ENCODE peak calls at places on chromosomes 16 and 17, in eight cellular contexts. V, U, K, B, Z, J, S and Y are unnamed samples.

GRCh38 chr17:2364132-2365116 is 27.1 kb downstream of the SGSM2 start:
- DNase-seq in K (no peak), Z (no peak), J (no peak), B (no peak), U (no peak), V (no peak), S (no peak), Y (no peak)

GRCh38 chr17:17567631-17568030 is 23.9 kb downstream of the PEMT start:
- DNase-seq in J (no peak), S (no peak), K (no peak), V (no peak), Z (no peak), U (no peak), B (no peak), Y (no peak)

GRCh38 chr16:13480801-13481200 is 439.2 kb upstream of the ERCC4 start:
- DNase-seq in Z (no peak), U (no peak), S (no peak), K (no peak), V (no peak), B (no peak), J (no peak), Y (no peak)

GRCh38 chr17:74547736-74548135 is 1.8 kb upstream of the CD300C start:
- DNase-seq in S (no peak), V (peak; percentile 20), U (no peak), K (no peak), B (no peak), Z (no peak), J (no peak), Y (no peak)

GRCh38 chr17:38879878-38880727 is 10.2 kb downstream of the LASP1 start:
- DNase-seq in V (peak; percentile 87), B (no peak), K (peak; percentile 98), S (peak; percentile 99), Z (no peak), J (peak; percentile 96), U (peak; percentile 95), Y (peak; percentile 82)

GRCh38 chr17:44865231-44865660 is 17.6 kb downstream of the HIGD1B start:
- DNase-seq in S (peak; percentile 79), V (peak; percentile 82), K (peak; percentile 90), Z (peak; percentile 42), B (peak; percentile 69), U (peak; percentile 83), J (peak; percentile 90), Y (peak; percentile 63)

GRCh38 chr17:70040336-70040735 is 34.7 kb upstream of the KCNJ16 start:
- DNase-seq in V (no peak), S (no peak), B (no peak), U (no peak), K (no peak), J (no peak), Z (no peak), Y (no peak)

GRCh38 chr17:63533433-63534077 is 10.4 kb downstream of the KCNH6 start:
- DNase-seq in U (no peak), V (peak; percentile 29), K (peak; percentile 27), Z (no peak), J (no peak), B (no peak), S (peak; percentile 31), Y (no peak)

GRCh38 chr17:6064855-6065254 is 5.3 kb upstream of the WSCD1 start:
- DNase-seq in B (no peak), Z (no peak), K (no peak), J (no peak), V (no peak), U (no peak), S (no peak), Y (no peak)

GRCh38 chr17:57408064-57408811 is 151.9 kb downstream of the MSI2 start:
- DNase-seq in J (peak; percentile 81), K (peak; percentile 64), B (peak; percentile 59), V (no peak), Z (no peak), S (peak; percentile 83), U (peak; percentile 77), Y (no peak)

GRCh38 chr16:4067262-4068001 is 48.8 kb downstream of the ADCY9 start:
- DNase-seq in J (no peak), V (no peak), Z (no peak), S (no peak), K (no peak), B (no peak), U (no peak), Y (no peak)

GRCh38 chr16:68995011-68995504 is 110.4 kb upstream of the HAS3 start:
- DNase-seq in V (peak; percentile 84), Z (no peak), K (peak; percentile 85), S (peak; percentile 88), U (peak; percentile 41), B (no peak), J (peak; percentile 61), Y (peak; percentile 72)

GRCh38 chr16:46573008-46573833 is 48.0 kb downstream of the SHCBP1 start:
- DNase-seq in K (no peak), V (peak; percentile 26), J (peak; percentile 72), B (no peak), U (no peak), Z (no peak), S (peak; percentile 77), Y (no peak)

GRCh38 chr16:100989-101388 is 23.0 kb downstream of the MPG start:
- DNase-seq in K (no peak), U (no peak), J (peak; percentile 38), Z (no peak), B (no peak), S (no peak), V (no peak), Y (no peak)

GRCh38 chr17:81419886-81420768 is 24.9 kb downstream of the BAHCC1 start:
- DNase-seq in B (no peak), Z (no peak), K (no peak), U (no peak), S (no peak), J (no peak), V (peak; percentile 56), Y (no peak)

GRCh38 chr17:15154618-15155017 is 110.5 kb downstream of the PMP22 start:
- DNase-seq in S (no peak), B (no peak), J (no peak), Z (no peak), K (no peak), U (no peak), V (no peak), Y (no peak)

GRCh38 chr16:22353933-22354541 is 20.4 kb downstream of the CDR2 start:
- DNase-seq in U (no peak), Z (no peak), B (no peak), K (no peak), V (peak; percentile 36), S (no peak), J (no peak), Y (no peak)
- H3K4me3 ChIP-seq in U (no peak overlapping the region), Z (no peak overlapping the region), B (no peak overlapping the region), K (no peak overlapping the region), V (peak overlapping the region; percentile 1), S (no peak overlapping the region), J (no peak overlapping the region), Y (no peak overlapping the region)

DNA sequence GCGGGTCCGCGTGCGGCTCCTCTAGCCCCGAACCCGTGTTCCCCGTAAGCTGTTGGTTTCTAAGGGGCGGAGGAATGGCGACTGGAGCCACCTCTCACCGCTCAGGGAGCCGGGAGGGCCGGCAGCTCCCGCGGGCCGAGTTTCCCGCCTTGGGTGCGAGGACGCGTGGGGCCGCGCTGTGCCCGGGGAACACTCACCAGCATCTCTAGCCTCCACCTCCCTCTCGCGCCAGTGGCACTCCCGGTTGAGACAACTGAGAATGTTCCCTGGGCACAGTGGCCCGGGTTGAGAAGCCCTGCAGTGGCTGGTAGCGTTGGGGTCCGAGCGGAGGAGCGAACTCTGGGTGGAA is 560 bp downstream of the TELO2 start:
- DNase-seq in S (peak; percentile 21), J (no peak), U (no peak), V (no peak), Z (no peak), K (peak; percentile 43), B (no peak), Y (no peak)
- H3K4me3 ChIP-seq in S (peak overlapping the region; percentile 75), J (peak overlapping the region; percentile 80), U (peak overlapping the region; percentile 82), V (peak overlapping the region; percentile 84), Z (peak overlapping the region; percentile 83), K (peak overlapping the region; percentile 85), B (peak overlapping the region; percentile 91), Y (peak overlapping the region; percentile 88)

DNA sequence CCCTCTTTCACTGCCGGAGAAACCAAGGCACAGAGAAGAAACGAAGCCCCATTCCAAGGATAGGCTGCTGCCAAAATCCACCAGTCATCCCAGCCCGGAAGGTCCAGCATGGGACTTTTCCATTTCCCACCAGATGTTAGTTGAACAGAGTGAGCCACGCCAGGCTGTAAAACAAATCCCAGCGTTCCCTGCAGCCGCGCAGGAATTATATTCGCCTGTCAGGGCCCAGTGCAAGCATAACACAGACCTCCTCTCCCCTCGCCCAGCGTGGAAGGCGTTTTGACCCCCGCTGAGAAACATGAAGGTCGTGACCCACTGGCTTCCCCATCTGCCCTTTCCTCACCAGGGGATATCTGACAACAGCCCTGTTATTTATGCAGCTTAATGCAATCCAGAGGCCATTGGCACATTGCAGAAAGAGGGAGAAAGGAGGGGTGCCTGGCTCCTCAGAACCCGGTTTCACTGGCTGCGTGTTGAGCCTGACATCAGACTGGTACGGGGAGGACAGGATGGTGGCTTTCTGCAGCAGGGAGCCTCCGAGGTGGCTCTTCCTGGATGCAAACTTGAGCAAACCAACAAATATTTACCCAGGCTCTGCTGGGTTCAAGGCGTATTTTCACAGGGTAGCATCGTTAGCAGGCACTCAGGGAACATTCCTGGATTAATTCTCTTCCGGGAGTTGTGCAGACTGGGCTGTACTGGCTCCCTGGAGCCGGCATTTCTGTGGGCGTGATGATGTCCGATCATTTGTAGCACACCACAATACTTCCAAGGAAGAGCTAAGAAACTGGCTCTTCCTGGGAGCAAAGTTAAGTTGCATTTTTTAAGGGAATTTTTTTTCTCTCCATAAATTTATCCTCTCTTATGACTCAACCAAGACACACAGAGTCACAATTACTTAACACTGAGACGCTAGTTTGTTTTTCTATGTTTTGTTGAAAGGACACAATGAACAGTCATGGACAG is 211.9 kb upstream of the FOXF1 start:
- DNase-seq in B (no peak), Z (no peak), U (peak; percentile 19), S (no peak), V (no peak), J (no peak), K (no peak), Y (no peak)
- H3K4me3 ChIP-seq in B (no peak overlapping the region), Z (no peak overlapping the region), U (no peak overlapping the region), S (no peak overlapping the region), V (no peak overlapping the region), J (no peak overlapping the region), K (no peak overlapping the region), Y (no peak overlapping the region)

DNA sequence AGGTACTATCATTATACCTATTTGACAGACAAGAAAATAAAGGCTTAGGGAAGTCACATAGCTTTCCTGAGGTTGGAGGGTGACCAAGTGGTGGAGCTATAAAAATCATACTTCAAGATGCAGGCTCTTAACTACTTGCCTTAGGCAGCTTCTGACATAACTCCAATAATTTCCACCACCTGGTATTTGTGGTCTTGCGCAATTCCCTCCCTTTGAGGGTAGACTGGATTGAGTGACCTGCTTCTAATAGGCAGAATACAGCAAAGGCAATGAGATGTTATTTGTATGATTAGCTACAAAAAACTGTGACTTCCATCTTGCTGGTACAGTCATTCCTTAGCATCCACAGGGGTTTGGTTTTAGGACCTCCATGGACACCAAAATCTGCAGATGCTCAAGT is 385.5 kb downstream of the TMEM114 start:
- DNase-seq in B (no peak), S (no peak), K (no peak), V (no peak), J (no peak), Z (no peak), U (no peak), Y (no peak)
- H3K4me3 ChIP-seq in B (no peak overlapping the region), S (no peak overlapping the region), K (no peak overlapping the region), V (no peak overlapping the region), J (no peak overlapping the region), Z (no peak overlapping the region), U (no peak overlapping the region), Y (no peak overlapping the region)

DNA sequence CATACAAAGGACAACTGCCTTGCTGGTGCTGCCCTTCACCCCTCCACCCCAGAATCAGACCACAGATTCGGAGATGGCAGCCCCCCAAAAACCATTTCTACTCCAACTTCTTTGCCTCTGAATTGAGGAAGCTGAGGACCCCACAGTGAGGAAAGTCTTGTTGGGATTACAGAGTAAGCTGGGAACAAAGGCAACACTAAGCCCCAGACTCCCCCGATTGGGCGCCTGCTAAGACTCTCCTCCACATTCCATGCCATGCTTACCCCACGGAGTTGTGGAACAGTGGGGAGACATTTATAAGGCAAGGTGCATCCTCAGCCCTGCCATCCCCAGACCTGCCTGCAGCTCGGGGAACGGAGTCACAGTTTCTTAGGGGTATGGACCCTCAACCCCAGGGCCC is 1.9 kb downstream of the GIT1 start:
- DNase-seq in U (no peak), J (peak; percentile 42), S (no peak), K (no peak), V (no peak), B (no peak), Z (no peak), Y (no peak)
- H3K4me3 ChIP-seq in U (no peak overlapping the region), J (peak overlapping the region; percentile 82), S (no peak overlapping the region), K (peak overlapping the region; percentile 82), V (peak overlapping the region; percentile 82), B (no peak overlapping the region), Z (no peak overlapping the region), Y (no peak overlapping the region)